ENCODE peak calls at places on chromosome 5, in four cellular contexts. N is HepG2, U is H1, S is K562. G is an unnamed sample.

GRCh38 chr5:174243904-174244303 is 198.4 kb downstream of the NSG2 start:
- DNase-seq in N (no peak), U (no peak), S (no peak), G (no peak)

GRCh38 chr5:181140766-181141165 is 6.6 kb upstream of the OR2V2 start:
- DNase-seq in N (no peak), U (no peak), S (no peak), G (no peak)

GRCh38 chr5:133817456-133817855 is 151.0 kb downstream of the C5orf15 start:
- DNase-seq in N (no peak), U (no peak), S (no peak), G (no peak)

GRCh38 chr5:125274938-125275759 is 528.7 kb upstream of the ZNF608 start:
- DNase-seq in N (no peak), U (no peak), S (no peak), G (no peak)

GRCh38 chr5:77012601-77013000 is 17.6 kb upstream of the AGGF1 start:
- DNase-seq in N (no peak), U (no peak), S (no peak), G (no peak)

GRCh38 chr5:135027699-135028615 is 6.1 kb downstream of the PITX1 start:
- DNase-seq in N (no peak), U (no peak), S (peak; percentile 51), G (no peak)

GRCh38 chr5:169978744-169979143 is 1.6 kb downstream of the INSYN2B start:
- DNase-seq in N (no peak), U (no peak), S (no peak), G (no peak)

GRCh38 chr5:157855404-157855994 is 3.4 kb downstream of the CLINT1 start:
- DNase-seq in N (peak; percentile 59), U (peak; percentile 44), S (peak; percentile 31), G (no peak)

GRCh38 chr5:5306696-5307095 is 115.8 kb upstream of the ICE1 start:
- DNase-seq in N (no peak), U (no peak), S (no peak), G (no peak)

GRCh38 chr5:36734422-36734821 is 128.0 kb downstream of the SLC1A3 start:
- DNase-seq in N (peak; percentile 12), U (no peak), S (no peak), G (no peak)

GRCh38 chr5:149959406-149960236 is 937 bp upstream of the SLC26A2 start:
- DNase-seq in N (no peak), U (no peak), S (peak; percentile 57), G (peak; percentile 43)

GRCh38 chr5:63687854-63688253 is 274.4 kb downstream of the HTR1A start:
- DNase-seq in N (no peak), U (no peak), S (no peak), G (no peak)

GRCh38 chr5:104793031-104793430 is 1230.4 kb upstream of the NUDT12 start:
- DNase-seq in N (no peak), U (no peak), S (no peak), G (no peak)

GRCh38 chr5:38258319-38259061 is at the start of gene EGFLAM:
- DNase-seq in N (no peak), U (peak; percentile 43), S (no peak), G (no peak)

GRCh38 chr5:59041355-59041754 is 458.5 kb downstream of the RAB3C start:
- DNase-seq in N (no peak), U (no peak), S (no peak), G (no peak)

GRCh38 chr5:59039296-59040006 is 456.6 kb downstream of the RAB3C start:
- DNase-seq in N (no peak), U (no peak), S (no peak), G (no peak)

GRCh38 chr5:59039003-59039295 is 456.1 kb downstream of the RAB3C start:
- DNase-seq in N (no peak), U (no peak), S (no peak), G (no peak)

GRCh38 chr5:59040804-59041201 is 457.9 kb downstream of the RAB3C start:
- DNase-seq in N (no peak), U (no peak), S (no peak), G (no peak)

DNA sequence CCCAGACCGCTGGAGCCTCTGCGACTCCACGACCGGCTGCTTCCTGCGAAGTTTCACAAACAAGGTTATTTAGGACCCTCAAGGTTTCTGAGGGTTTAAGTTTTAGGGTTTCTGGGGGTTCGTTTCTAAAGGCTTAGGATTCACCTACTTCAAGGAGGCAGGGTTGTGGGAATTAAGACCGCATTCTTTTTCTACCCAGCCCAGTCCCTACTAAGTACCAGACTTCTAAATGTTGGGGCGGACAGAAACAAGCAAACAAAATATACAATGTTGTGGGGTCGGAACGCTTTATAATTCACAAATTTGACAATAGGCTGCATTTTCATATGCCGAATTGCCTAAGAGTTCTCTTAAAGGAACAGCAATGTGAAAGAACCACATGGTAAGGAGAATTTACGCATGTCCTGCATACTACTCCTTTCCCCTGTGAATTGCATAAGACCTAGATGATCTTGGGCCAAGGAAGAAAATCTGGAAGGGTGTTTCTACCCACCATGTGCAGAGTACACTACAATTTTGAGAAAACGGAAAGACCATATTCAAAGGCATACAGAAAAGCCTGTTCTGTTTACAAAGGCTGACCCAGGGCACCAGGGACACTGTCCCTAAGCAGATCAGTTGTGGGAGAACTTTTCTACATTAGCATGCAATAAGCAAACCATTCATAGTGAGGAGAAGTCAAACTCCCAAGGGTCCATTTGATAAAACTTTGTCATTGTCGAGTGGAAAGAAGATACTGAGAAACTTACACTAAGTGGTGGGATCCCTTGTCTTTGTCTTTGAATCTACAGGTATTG is 457.3 kb downstream of the RAB3C start:
- DNase-seq in N (no peak), U (no peak), S (no peak), G (no peak)
- TF ChIP-seq EZH2 in N (no peak), U (peak; percentile 30), S (no peak), G (no peak)

GRCh38 chr5:163505475-163506457 is at the start of gene MAT2B:
- DNase-seq in N (peak; percentile 87), U (peak; percentile 73), S (peak; percentile 96), G (peak; percentile 74)

GRCh38 chr5:163506726-163507125 is 1.3 kb downstream of the MAT2B start:
- DNase-seq in N (no peak), U (no peak), S (no peak), G (no peak)

GRCh38 chr5:163505049-163505474 is 357 bp upstream of the MAT2B start:
- DNase-seq in N (no peak), U (no peak), S (peak; percentile 36), G (no peak)

GRCh38 chr5:163504091-163504931 is 1.1 kb upstream of the MAT2B start:
- DNase-seq in N (peak; percentile 27), U (no peak), S (peak; percentile 39), G (no peak)

GRCh38 chr5:163503106-163504090 is 2.0 kb upstream of the MAT2B start:
- DNase-seq in N (peak; percentile 67), U (peak; percentile 80), S (peak; percentile 27), G (peak; percentile 43)
- TF ChIP-seq KDM1A in N (no peak), U (no peak), S (peak; percentile 32), G (no peak)

DNA sequence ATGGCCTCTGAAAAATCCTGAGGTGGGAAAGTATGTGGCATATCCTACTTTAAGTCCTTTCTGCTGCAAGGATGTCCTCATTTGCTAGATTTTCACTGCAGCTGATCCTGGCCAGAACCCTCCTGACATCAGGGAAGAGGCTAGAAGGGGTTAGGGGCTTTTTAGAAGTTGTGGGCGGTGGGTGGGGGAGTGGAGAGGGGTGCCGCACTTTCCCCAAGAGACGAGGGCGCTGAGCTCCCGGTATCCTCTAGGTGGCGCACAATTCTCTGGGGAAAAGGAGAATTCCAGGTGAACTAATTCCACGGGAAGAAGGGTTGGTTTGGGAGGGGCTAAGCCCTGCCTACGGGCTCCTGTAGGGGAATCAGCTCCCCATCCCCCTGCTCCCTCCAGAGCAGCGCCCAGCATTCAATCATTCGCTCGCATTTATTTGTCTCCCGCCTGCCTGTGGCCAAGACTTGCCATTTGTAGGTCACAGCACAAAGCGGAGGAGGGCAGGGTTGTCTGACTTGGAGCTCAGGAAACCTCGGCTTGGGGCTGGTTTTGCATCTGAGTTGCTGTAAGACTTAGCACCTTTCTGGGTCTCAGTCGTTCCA is 42.9 kb upstream of the HAND1 start:
- DNase-seq in N (peak; percentile 34), U (peak; percentile 82), S (peak; percentile 68), G (no peak)
- TF ChIP-seq EZH2 in N (no peak), U (peak; percentile 35), S (no peak), G (no peak)

GRCh38 chr5:116771466-116772151 is 197.0 kb upstream of the SEMA6A start:
- DNase-seq in N (peak; percentile 76), U (no peak), S (no peak), G (no peak)
- TF ChIP-seq KDM1A in N (no peak), U (no peak), S (no peak), G (no peak)

GRCh38 chr5:129244478-129244877 is 149.9 kb downstream of the ISOC1 start:
- DNase-seq in N (no peak), U (no peak), S (no peak), G (no peak)
- TF ChIP-seq EZH2 in N (no peak), U (no peak), S (no peak), G (no peak)